ENCODE peak calls at places on chromosomes 13 and 19, in six cellular contexts. O is thyroid gland; T is adipocyte; K is endodermal cell; W is CD4-positive, alpha-beta memory T cell; V is transverse colon. X is an unnamed sample.

GRCh38 chr13:27634791-27635190 is 13.1 kb downstream of the POLR1D start:
- DNase-seq in O (no peak), T (no peak), K (no peak), W (no peak), V (no peak), X (no peak)

GRCh38 chr19:8988204-8988603 is 22.0 kb downstream of the MUC16 start:
- DNase-seq in O (no peak), T (no peak), K (peak; percentile 67), W (peak; percentile 31), V (no peak), X (no peak)

GRCh38 chr13:99218126-99218525 is 17.5 kb downstream of the UBAC2 start:
- DNase-seq in O (no peak), T (no peak), K (no peak), W (no peak), V (no peak), X (no peak)

GRCh38 chr19:34351382-34351802 is 13.6 kb upstream of the GPI start:
- DNase-seq in O (no peak), T (no peak), K (no peak), W (no peak), V (no peak), X (no peak)

GRCh38 chr19:16801599-16801998 is 27.6 kb upstream of the SIN3B start:
- DNase-seq in O (no peak), T (peak; percentile 11), K (no peak), W (no peak), V (no peak), X (peak; percentile 87)

GRCh38 chr19:11382898-11383705 is 1.0 kb downstream of the EPOR start:
- DNase-seq in O (peak; percentile 60), T (peak; percentile 40), K (peak; percentile 94), W (no peak), V (peak; percentile 64), X (peak; percentile 35)

GRCh38 chr13:90428522-90429210 is 918.8 kb upstream of the MIR17HG start:
- DNase-seq in O (no peak), T (no peak), K (no peak), W (no peak), V (no peak), X (no peak)

GRCh38 chr19:37506387-37507166 is at the start of gene ZNF793:
- DNase-seq in O (peak; percentile 90), T (peak; percentile 36), K (peak; percentile 94), W (peak; percentile 87), V (peak; percentile 81), X (no peak)

GRCh38 chr19:9309974-9310446 is 372 bp upstream of the ZNF699 start:
- DNase-seq in O (peak; percentile 92), T (peak; percentile 97), K (peak; percentile 98), W (no peak), V (peak; percentile 91), X (peak; percentile 94)

GRCh38 chr13:46797468-46798237 is 692 bp upstream of the ESD start:
- DNase-seq in O (no peak), T (no peak), K (no peak), W (no peak), V (no peak), X (no peak)

GRCh38 chr13:33229446-33230177 is 55.9 kb downstream of the STARD13 start:
- DNase-seq in O (no peak), T (no peak), K (no peak), W (no peak), V (no peak), X (no peak)

GRCh38 chr13:54124700-54125099 is 1096.1 kb downstream of the OLFM4 start:
- DNase-seq in O (no peak), T (no peak), K (no peak), W (no peak), V (no peak), X (no peak)

GRCh38 chr19:45816236-45817009 is 1.3 kb upstream of the RSPH6A start:
- DNase-seq in O (no peak), T (no peak), K (peak; percentile 71), W (no peak), V (no peak), X (no peak)
- H3K9me3 ChIP-seq in O (no peaks in the 10 kb centered on the region), T (no peaks in the 10 kb centered on the region), K (no peaks in the 10 kb centered on the region), W (no peaks in the 10 kb centered on the region), V (no peaks in the 10 kb centered on the region), X (no peaks in the 10 kb centered on the region)

DNA sequence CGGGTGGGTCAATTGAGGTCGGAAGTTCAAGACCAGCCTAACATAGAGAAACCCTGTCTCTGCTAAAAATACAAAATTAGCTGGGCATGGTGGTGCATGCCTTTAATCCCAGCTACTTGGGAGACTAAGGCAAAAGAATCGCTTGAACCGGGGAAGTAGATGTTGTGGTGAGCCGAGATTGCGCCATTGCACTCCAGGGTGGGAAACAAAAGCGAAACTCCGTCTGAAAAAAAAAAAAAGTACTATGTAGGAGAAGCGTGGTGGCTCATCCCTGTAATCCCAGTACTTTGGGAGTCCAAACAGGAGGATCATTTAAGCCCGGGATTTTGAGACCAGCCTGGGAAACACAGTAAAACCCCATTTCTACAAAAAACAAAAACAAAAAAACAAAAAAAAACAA is 22.7 kb upstream of the ERVV-1 start:
- DNase-seq in O (no peak), T (no peak), K (no peak), W (no peak), V (no peak), X (peak; percentile 26)
- H3K4me3 ChIP-seq in O (no peak overlapping the region), T (no peak overlapping the region), K (no peak overlapping the region), W (no peak overlapping the region), V (no peak overlapping the region), X (peak overlapping the region; percentile 11)

DNA sequence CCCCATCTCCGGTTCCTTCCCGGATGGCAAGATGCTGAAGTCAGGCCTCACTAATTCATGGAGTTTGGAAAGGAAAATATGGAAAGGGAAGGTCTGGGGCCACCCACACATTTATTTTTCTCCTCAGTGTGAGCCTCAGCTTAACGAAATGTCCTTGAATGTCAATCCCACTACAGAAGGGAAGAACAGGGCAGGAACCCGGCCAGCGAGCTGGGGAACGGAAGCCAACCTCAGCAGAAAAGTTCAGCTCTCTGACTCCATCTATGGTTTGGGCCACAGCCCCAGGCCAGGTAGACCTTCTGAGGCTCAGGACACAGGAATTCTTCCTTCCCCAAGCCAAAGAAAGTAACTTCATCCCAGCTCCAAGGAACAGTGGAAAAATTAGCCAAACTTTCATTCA is 8.4 kb downstream of the C19orf12 start:
- DNase-seq in O (no peak), T (no peak), K (no peak), W (no peak), V (no peak), X (no peak)
- H3K36me3 ChIP-seq in O (peaks cover 21% of the 10 kb centered on the region), T (peaks cover 47% of the 10 kb centered on the region), K (peaks cover 7% of the 10 kb centered on the region), W (peaks cover 38% of the 10 kb centered on the region), V (no peaks in the 10 kb centered on the region), X (peaks cover 62% of the 10 kb centered on the region)

DNA sequence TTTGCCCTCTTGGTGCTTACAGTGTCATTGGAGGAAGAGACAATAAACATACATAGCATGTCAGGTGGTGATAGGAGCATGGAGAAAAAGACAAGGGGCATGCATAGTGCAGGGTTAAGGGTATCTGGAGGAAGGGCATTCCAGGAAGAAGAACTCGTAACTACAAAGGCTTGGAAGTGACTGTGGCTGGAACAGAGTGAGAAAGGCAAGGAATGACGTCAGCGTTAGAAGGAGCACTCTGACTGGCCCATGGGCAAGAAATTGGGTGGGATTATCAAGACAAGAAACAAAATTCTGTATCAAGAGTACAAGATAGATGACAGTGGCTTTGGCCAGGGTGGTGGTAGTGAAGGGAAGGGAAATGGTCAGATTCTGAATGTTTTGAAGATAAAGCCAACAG is 11.2 kb downstream of the SMIM17 start:
- DNase-seq in O (no peak), T (no peak), K (no peak), W (no peak), V (no peak), X (no peak)
- H3K9me3 ChIP-seq in O (no peaks in the 10 kb centered on the region), T (peaks cover 5% of the 10 kb centered on the region), K (peaks cover 64% of the 10 kb centered on the region), W (peaks cover 15% of the 10 kb centered on the region), V (peaks cover 11% of the 10 kb centered on the region), X (no peaks in the 10 kb centered on the region)

X was measured in MG63.